ENCODE peak calls at places on chromosomes 6 and 20, in eight cellular contexts. One of them, this sample, is unnamed.

GRCh38 chr20:63378626-63379025 is 17.5 kb upstream of the CHRNA4 start:
- DNase-seq in gastrocnemius medialis: no peak
- DNase-seq in A549: no peak
- DNase-seq in Caki2: no peak
- DNase-seq in CD4-positive, alpha-beta T cell: no peak
- DNase-seq in B cell: no peak
- DNase-seq in AG08395: no peak
- DNase-seq in hypothalamus: no peak
- DNase-seq in this sample: no peak

GRCh38 chr20:37042986-37043972 is 52.5 kb downstream of the RBL1 start:
- DNase-seq in hypothalamus: no peak
- DNase-seq in B cell: peak
- DNase-seq in Caki2: no peak
- DNase-seq in AG08395: no peak
- DNase-seq in gastrocnemius medialis: no peak
- DNase-seq in CD4-positive, alpha-beta T cell: no peak
- DNase-seq in A549: no peak
- DNase-seq in this sample: no peak

GRCh38 chr6:31559958-31560696 is 12.0 kb upstream of the LTA start:
- DNase-seq in hypothalamus: peak
- DNase-seq in B cell: peak
- DNase-seq in A549: no peak
- DNase-seq in Caki2: peak
- DNase-seq in CD4-positive, alpha-beta T cell: no peak
- DNase-seq in AG08395: peak
- DNase-seq in gastrocnemius medialis: peak
- DNase-seq in this sample: no peak

GRCh38 chr6:37077459-37078296 is 72.2 kb downstream of the FGD2 start:
- DNase-seq in hypothalamus: no peak
- DNase-seq in AG08395: peak
- DNase-seq in gastrocnemius medialis: peak
- DNase-seq in B cell: no peak
- DNase-seq in A549: no peak
- DNase-seq in CD4-positive, alpha-beta T cell: no peak
- DNase-seq in Caki2: no peak
- DNase-seq in this sample: no peak

GRCh38 chr6:35610830-35611229 is 77.9 kb downstream of the FKBP5 start:
- DNase-seq in gastrocnemius medialis: peak
- DNase-seq in Caki2: no peak
- DNase-seq in B cell: no peak
- DNase-seq in AG08395: no peak
- DNase-seq in hypothalamus: no peak
- DNase-seq in CD4-positive, alpha-beta T cell: no peak
- DNase-seq in A549: no peak
- DNase-seq in this sample: no peak

GRCh38 chr20:58199058-58199457 is 29.4 kb downstream of the ANKRD60 start:
- DNase-seq in Caki2: no peak
- DNase-seq in hypothalamus: no peak
- DNase-seq in gastrocnemius medialis: no peak
- DNase-seq in CD4-positive, alpha-beta T cell: no peak
- DNase-seq in A549: no peak
- DNase-seq in B cell: no peak
- DNase-seq in AG08395: no peak
- DNase-seq in this sample: no peak

GRCh38 chr6:46756469-46757205 is 9.9 kb downstream of the ANKRD66 start:
- DNase-seq in Caki2: no peak
- DNase-seq in gastrocnemius medialis: no peak
- DNase-seq in CD4-positive, alpha-beta T cell: no peak
- DNase-seq in hypothalamus: no peak
- DNase-seq in A549: no peak
- DNase-seq in B cell: no peak
- DNase-seq in AG08395: no peak
- DNase-seq in this sample: no peak

GRCh38 chr6:134063966-134064445 is 11.6 kb upstream of the SLC2A12 start:
- DNase-seq in Caki2: peak
- DNase-seq in B cell: peak
- DNase-seq in AG08395: peak
- DNase-seq in A549: peak
- DNase-seq in CD4-positive, alpha-beta T cell: peak
- DNase-seq in gastrocnemius medialis: peak
- DNase-seq in hypothalamus: peak
- DNase-seq in this sample: no peak

GRCh38 chr20:39269031-39269461 is 306.9 kb downstream of the DHX35 start:
- DNase-seq in hypothalamus: peak
- DNase-seq in Caki2: peak
- DNase-seq in A549: peak
- DNase-seq in AG08395: peak
- DNase-seq in B cell: peak
- DNase-seq in gastrocnemius medialis: peak
- DNase-seq in CD4-positive, alpha-beta T cell: no peak
- DNase-seq in this sample: peak

GRCh38 chr20:50292324-50293243 is 102.0 kb downstream of the CEBPB start:
- DNase-seq in hypothalamus: peak
- DNase-seq in AG08395: peak
- DNase-seq in CD4-positive, alpha-beta T cell: no peak
- DNase-seq in Caki2: peak
- DNase-seq in A549: peak
- DNase-seq in gastrocnemius medialis: peak
- DNase-seq in B cell: no peak
- DNase-seq in this sample: no peak

This sample was measured in Panc1.